ENCODE peak calls at places on chromosomes 6 and 20, in five cellular contexts. J is activated T-cell treated with anti-CD3 and anti-CD28 coated beads, Interleukin-2, amount 50 U/mL, for 48 hours; O is activated B cell treated with CpG ODN at 0.5 μM for 24 hours; K is NCI-H345; E is AG09309. W is an unnamed sample.

GRCh38 chr20:39986231-39986904 is 702.7 kb downstream of the MAFB start:
- DNase-seq in J (no peak), O (no peak), K (peak), E (no peak), W (no peak)

GRCh38 chr20:54137115-54137514 is 36.7 kb downstream of the CYP24A1 start:
- DNase-seq in J (no peak), O (no peak), K (no peak), E (no peak), W (no peak)

GRCh38 chr6:121780325-121781313 is 345.2 kb downstream of the GJA1 start:
- DNase-seq in J (no peak), O (no peak), K (no peak), E (peak), W (no peak)

GRCh38 chr6:119727504-119728219 is 378.1 kb upstream of the MAN1A1 start:
- DNase-seq in J (no peak), O (no peak), K (no peak), E (no peak), W (no peak)

GRCh38 chr20:23634985-23635767 is 2.6 kb downstream of the CST3 start:
- DNase-seq in J (no peak), O (no peak), K (no peak), E (no peak), W (no peak)

GRCh38 chr20:43983359-43983758 is 68.7 kb downstream of the TOX2 start:
- DNase-seq in J (peak), O (no peak), K (peak), E (no peak), W (no peak)

GRCh38 chr6:131183427-131184095 is 48.3 kb downstream of the AKAP7 start:
- DNase-seq in J (no peak), O (no peak), K (no peak), E (no peak), W (no peak)

GRCh38 chr6:54847799-54848597 is 1.4 kb downstream of the FAM83B start:
- DNase-seq in J (no peak), O (no peak), K (no peak), E (peak), W (no peak)

GRCh38 chr6:85405175-85405852 is 44.6 kb upstream of the NT5E start:
- DNase-seq in J (no peak), O (no peak), K (no peak), E (no peak), W (no peak)

GRCh38 chr6:62285612-62286469 is at the start of gene KHDRBS2:
- DNase-seq in J (peak), O (peak), K (no peak), E (no peak), W (no peak)

GRCh38 chr20:59936409-59936808 is 3.0 kb upstream of the SYCP2 start:
- DNase-seq in J (no peak), O (no peak), K (no peak), E (no peak), W (no peak)

GRCh38 chr6:134529921-134530320 is 212.0 kb upstream of the SGK1 start:
- DNase-seq in J (no peak), O (no peak), K (no peak), E (no peak), W (no peak)

GRCh38 chr6:129671442-129672344 is 38.3 kb downstream of the ARHGAP18 start:
- DNase-seq in J (peak), O (no peak), K (no peak), E (no peak), W (no peak)

GRCh38 chr6:29376003-29376402 is 912 bp upstream of the OR12D3 start:
- DNase-seq in J (no peak), O (no peak), K (no peak), E (no peak), W (no peak)

GRCh38 chr6:154169193-154169847 is 130.3 kb downstream of the OPRM1 start:
- DNase-seq in J (peak), O (no peak), K (no peak), E (no peak), W (no peak)

GRCh38 chr6:104050455-104050854 is 809.3 kb downstream of the HACE1 start:
- DNase-seq in J (no peak), O (no peak), K (no peak), E (no peak), W (no peak)

GRCh38 chr6:44247338-44248302 is 719 bp downstream of the HSP90AB1 start:
- DNase-seq in J (peak), O (peak), K (peak), E (no peak), W (peak)

GRCh38 chr6:31493875-31494694 is 3.9 kb upstream of the MICB start:
- DNase-seq in J (peak), O (peak), K (peak), E (no peak), W (peak)

GRCh38 chr6:133701633-133702331 is 187.1 kb upstream of the TCF21 start:
- DNase-seq in J (no peak), O (no peak), K (no peak), E (no peak), W (no peak)

GRCh38 chr6:18528084-18528743 is 141.1 kb downstream of the RNF144B start:
- DNase-seq in J (no peak), O (no peak), K (peak), E (no peak), W (no peak)

GRCh38 chr6:155349129-155349528 is 34.8 kb upstream of the TFB1M start:
- DNase-seq in J (no peak), O (no peak), K (no peak), E (no peak), W (no peak)

GRCh38 chr6:35146453-35146852 is 5.3 kb upstream of the TCP11 start:
- DNase-seq in J (peak), O (no peak), K (peak), E (no peak), W (no peak)

GRCh38 chr6:5898102-5898501 is 108.6 kb downstream of the NRN1 start:
- DNase-seq in J (no peak), O (no peak), K (no peak), E (no peak), W (no peak)

GRCh38 chr20:6173481-6173880 is 50.7 kb upstream of the FERMT1 start:
- DNase-seq in J (no peak), O (no peak), K (no peak), E (no peak), W (no peak)

GRCh38 chr6:47479156-47479541 is 1.6 kb downstream of the CD2AP start:
- DNase-seq in J (no peak), O (no peak), K (peak), E (no peak), W (no peak)

GRCh38 chr6:25883991-25884390 is 9.9 kb upstream of the SLC17A3 start:
- DNase-seq in J (no peak), O (no peak), K (no peak), E (peak), W (no peak)

GRCh38 chr6:6315660-6316059 is 4.8 kb downstream of the F13A1 start:
- DNase-seq in J (peak), O (no peak), K (no peak), E (no peak), W (no peak)

GRCh38 chr6:27791182-27791939 is 120.8 kb downstream of the OR2B2 start:
- DNase-seq in J (peak), O (no peak), K (peak), E (peak), W (no peak)